ENCODE peak calls at places on chromosomes 13 and 19, in ten cellular contexts. D, S, N, A, M, U, R, V, B and C are unnamed samples.

GRCh38 chr13:28503182-28503980 is 8.5 kb upstream of the FLT1 start:
- DNase-seq in D (no peak), R (no peak), A (peak), U (no peak), B (no peak), M (no peak), V (no peak), N (no peak), S (no peak), C (no peak)

GRCh38 chr13:35763805-35764170 is 287.3 kb upstream of the MAB21L1 start:
- DNase-seq in V (no peak), U (no peak), S (no peak), D (no peak), B (no peak), M (no peak), N (no peak), R (no peak), A (no peak), C (no peak)

GRCh38 chr13:62910541-62910940 is 1494.9 kb upstream of the PCDH20 start:
- DNase-seq in A (no peak), R (no peak), U (no peak), M (no peak), S (no peak), D (no peak), N (no peak), B (no peak), V (no peak), C (no peak)

GRCh38 chr19:38915329-38916321 is 3.6 kb upstream of the CCER2 start:
- DNase-seq in N (no peak), V (no peak), U (no peak), B (no peak), R (no peak), S (no peak), D (no peak), M (no peak), A (no peak), C (no peak)

GRCh38 chr13:110797230-110797877 is 83.9 kb downstream of the ING1 start:
- DNase-seq in D (no peak), V (no peak), N (no peak), B (peak), A (no peak), U (no peak), S (no peak), R (no peak), M (peak), C (no peak)

GRCh38 chr19:47848871-47849473 is 10.1 kb upstream of the TPRX2 start:
- DNase-seq in M (peak), N (no peak), B (no peak), S (no peak), D (no peak), V (no peak), R (no peak), U (peak), A (no peak), C (no peak)

GRCh38 chr13:93721483-93721882 is 494.9 kb downstream of the GPC6 start:
- DNase-seq in A (no peak), R (no peak), B (no peak), N (no peak), M (no peak), V (no peak), U (no peak), D (no peak), S (no peak), C (no peak)

GRCh38 chr13:44686478-44687071 is 110.4 kb upstream of the TSC22D1 start:
- DNase-seq in N (no peak), V (no peak), A (no peak), D (no peak), B (no peak), M (no peak), S (no peak), R (no peak), U (no peak), C (no peak)

GRCh38 chr19:42207767-42208259 is 9.7 kb downstream of the DEDD2 start:
- DNase-seq in A (peak), M (peak), S (peak), U (no peak), V (no peak), B (peak), N (no peak), D (no peak), R (no peak), C (no peak)

GRCh38 chr19:38441660-38442348 is 8.3 kb downstream of the RYR1 start:
- DNase-seq in V (no peak), A (no peak), M (peak), D (peak), N (no peak), B (peak), S (no peak), R (no peak), U (no peak), C (no peak)

GRCh38 chr13:34019870-34020269 is 201.9 kb downstream of the RFC3 start:
- DNase-seq in R (peak), B (no peak), A (no peak), V (no peak), M (no peak), D (no peak), N (no peak), U (no peak), S (no peak), C (no peak)

GRCh38 chr13:30373727-30374126 is 48.6 kb upstream of the UBE2L5 start:
- DNase-seq in D (peak), R (no peak), M (no peak), U (no peak), B (no peak), V (no peak), S (no peak), A (no peak), N (no peak), C (no peak)

GRCh38 chr19:50796128-50796633 is 6.0 kb downstream of the ACP4 start:
- DNase-seq in V (no peak), B (no peak), M (no peak), N (no peak), D (peak), R (no peak), A (no peak), U (no peak), S (no peak), C (no peak)

GRCh38 chr19:41265376-41266153 is 1.4 kb downstream of the HNRNPUL1 start:
- DNase-seq in V (no peak), M (peak), U (peak), A (peak), N (no peak), B (peak), R (peak), D (peak), S (no peak), C (no peak)

GRCh38 chr13:104782741-104783140 is 1716.5 kb upstream of the SLC10A2 start:
- DNase-seq in A (no peak), V (no peak), R (no peak), M (no peak), U (no peak), B (no peak), D (no peak), S (no peak), N (no peak), C (no peak)

GRCh38 chr13:96552523-96552922 is 441.8 kb downstream of the OXGR1 start:
- DNase-seq in B (no peak), A (no peak), V (no peak), D (no peak), M (no peak), U (no peak), R (no peak), N (no peak), S (no peak), C (no peak)

GRCh38 chr13:106038752-106039151 is 496.7 kb downstream of the EFNB2 start:
- DNase-seq in U (no peak), V (no peak), D (no peak), M (peak), B (peak), N (no peak), S (peak), A (peak), R (no peak), C (no peak)

GRCh38 chr13:88704600-88705275 is 1033.6 kb downstream of the SLITRK5 start:
- DNase-seq in M (no peak), V (no peak), D (no peak), U (no peak), R (no peak), S (no peak), B (no peak), A (no peak), N (no peak), C (no peak)

GRCh38 chr13:44703371-44703770 is 127.2 kb upstream of the TSC22D1 start:
- DNase-seq in S (no peak), D (no peak), U (no peak), N (no peak), R (no peak), B (no peak), M (no peak), A (peak), V (no peak), C (no peak)

GRCh38 chr13:50220938-50221337 is 205.7 kb downstream of the KCNRG start:
- DNase-seq in B (no peak), S (no peak), A (no peak), U (no peak), D (no peak), V (no peak), M (no peak), R (no peak), N (no peak), C (no peak)

GRCh38 chr19:2474232-2475017 is 1.5 kb upstream of the GADD45B start:
- DNase-seq in U (peak), A (peak), R (peak), N (peak), M (peak), S (no peak), V (peak), B (peak), D (peak), C (peak)

GRCh38 chr19:55704494-55705245 is 29.6 kb downstream of the EPN1 start:
- DNase-seq in U (no peak), B (no peak), M (no peak), V (no peak), N (no peak), D (peak), S (no peak), R (no peak), A (no peak), C (no peak)

GRCh38 chr13:32537580-32538233 is 888 bp downstream of the N4BP2L2 start:
- DNase-seq in N (no peak), B (peak), R (peak), M (no peak), S (no peak), U (peak), A (no peak), V (peak), D (no peak), C (no peak)
- TF ChIP-seq CTCF in N (no peak), B (no peak), R (no peak), M (no peak), S (no peak), U (no peak), A (no peak), V (no peak), D (no peak), C (no peak)

DNA sequence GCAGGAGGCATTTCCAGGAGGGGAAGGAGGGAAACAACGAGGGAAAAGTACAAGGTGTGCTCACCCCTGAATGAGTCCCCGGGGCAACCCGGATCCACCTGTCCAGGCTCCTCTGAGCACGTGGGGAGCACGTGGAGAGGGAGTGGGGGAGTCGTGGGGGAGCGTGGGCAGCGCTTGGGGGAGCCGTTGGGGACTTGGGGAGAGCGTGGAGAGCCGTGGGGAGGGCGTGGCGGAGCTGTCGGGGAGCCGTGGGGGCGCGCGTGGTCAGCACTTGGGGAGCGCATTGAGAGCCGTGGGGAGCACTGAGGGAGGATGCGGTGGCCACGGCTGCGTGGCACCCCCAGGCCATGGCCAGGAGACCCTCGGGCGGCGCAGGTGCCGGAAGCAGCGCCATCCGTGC is 52.8 kb downstream of the IRS2 start:
- DNase-seq in V (no peak), R (no peak), B (no peak), D (no peak), A (no peak), U (no peak), N (no peak), S (no peak), M (no peak), C (no peak)
- TF ChIP-seq CTCF in V (no peak), R (no peak), B (no peak), D (no peak), A (no peak), U (no peak), N (no peak), S (no peak), M (no peak), C (no peak)

GRCh38 chr19:32138416-32138815 is 207.0 kb upstream of the ZNF507 start:
- DNase-seq in D (no peak), R (no peak), V (no peak), U (no peak), B (no peak), A (no peak), M (no peak), S (no peak), N (no peak), C (no peak)
- TF ChIP-seq CTCF in D (peak), R (no peak), V (no peak), U (no peak), B (no peak), A (no peak), M (no peak), S (no peak), N (no peak), C (no peak)

DNA sequence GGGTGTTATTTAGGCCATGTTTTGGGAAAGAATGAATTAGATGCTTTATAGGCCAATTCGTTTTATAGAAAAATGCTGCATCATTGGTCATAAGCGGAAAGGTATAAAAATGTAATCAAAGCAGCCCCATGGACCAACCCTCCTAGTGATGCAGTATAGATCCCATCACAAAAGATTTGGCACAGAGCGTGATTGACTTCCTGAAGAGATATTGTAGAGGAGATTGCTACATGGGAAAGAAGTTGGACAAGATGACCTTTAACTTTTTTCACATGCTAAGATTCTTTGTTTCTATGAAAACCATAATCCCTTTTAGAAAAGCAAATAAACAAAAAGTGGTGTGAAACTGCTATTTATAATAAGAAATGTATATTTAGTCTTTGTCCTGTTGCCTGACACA is 136.5 kb upstream of the FNDC3A start:
- DNase-seq in B (no peak), V (no peak), M (peak), N (no peak), A (no peak), R (no peak), U (no peak), S (no peak), D (no peak), C (no peak)
- TF ChIP-seq CTCF in B (no peak), V (no peak), M (no peak), N (no peak), A (no peak), R (no peak), U (no peak), S (no peak), D (no peak), C (no peak)

DNA sequence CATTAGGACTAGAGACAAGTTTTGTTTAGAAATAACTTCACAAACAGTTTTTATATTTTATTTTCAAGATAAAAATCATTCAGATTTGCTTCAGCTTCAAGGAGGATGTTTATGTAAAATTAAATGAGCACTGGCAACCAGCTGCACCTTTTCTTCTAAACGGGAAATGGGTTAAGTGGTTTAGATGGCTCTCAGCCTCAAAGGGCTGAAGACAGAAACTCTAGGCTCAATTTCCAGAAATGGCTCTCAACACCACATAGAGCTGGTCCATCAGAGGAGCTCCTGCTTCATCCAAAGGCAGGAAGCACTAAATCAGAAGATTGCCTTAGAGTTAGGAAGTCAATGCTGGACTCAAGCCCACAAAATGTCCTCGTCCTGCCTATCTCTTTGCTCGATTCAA is 74.7 kb downstream of the ZNF429 start:
- DNase-seq in U (no peak), D (no peak), N (no peak), B (no peak), A (no peak), M (no peak), V (no peak), R (no peak), S (no peak), C (no peak)
- TF ChIP-seq CTCF in U (no peak), D (no peak), N (no peak), B (no peak), A (no peak), M (no peak), V (no peak), R (no peak), S (no peak), C (no peak)

GRCh38 chr13:100428966-100429365 is 159.6 kb downstream of the GGACT start:
- DNase-seq in U (no peak), S (no peak), N (no peak), R (no peak), D (no peak), A (peak), V (no peak), B (no peak), M (peak), C (no peak)

GRCh38 chr13:100436099-100436498 is 152.5 kb downstream of the GGACT start:
- DNase-seq in B (no peak), U (peak), V (no peak), D (no peak), M (no peak), A (no peak), S (no peak), N (no peak), R (no peak), C (no peak)

GRCh38 chr13:100434010-100434763 is 154.4 kb downstream of the GGACT start:
- DNase-seq in N (no peak), U (no peak), M (peak), V (no peak), D (no peak), R (no peak), B (peak), A (peak), S (no peak), C (no peak)

GRCh38 chr13:100433475-100433874 is 155.1 kb downstream of the GGACT start:
- DNase-seq in M (no peak), B (no peak), N (no peak), D (no peak), R (no peak), V (no peak), A (no peak), U (no peak), S (no peak), C (no peak)

GRCh38 chr13:100432611-100433010 is 156.0 kb downstream of the GGACT start:
- DNase-seq in A (no peak), D (no peak), B (no peak), S (no peak), N (no peak), M (no peak), R (no peak), U (no peak), V (no peak), C (no peak)
- TF ChIP-seq CTCF in A (no peak), D (no peak), B (no peak), S (no peak), N (no peak), M (no peak), R (no peak), U (no peak), V (no peak), C (no peak)

GRCh38 chr13:24910502-24911134 is 146.6 kb downstream of the RNF17 start:
- DNase-seq in U (no peak), S (no peak), V (no peak), R (no peak), B (peak), A (peak), N (no peak), M (no peak), D (no peak), C (no peak)

GRCh38 chr13:24906268-24906667 is 142.3 kb downstream of the RNF17 start:
- DNase-seq in R (no peak), A (no peak), S (no peak), B (no peak), U (no peak), M (no peak), D (no peak), V (no peak), N (no peak), C (no peak)

GRCh38 chr13:24899601-24900000 is 135.6 kb downstream of the RNF17 start:
- DNase-seq in S (no peak), M (no peak), R (no peak), N (no peak), A (peak), U (no peak), V (no peak), D (no peak), B (no peak), C (no peak)

GRCh38 chr13:24900507-24900906 is 136.5 kb downstream of the RNF17 start:
- DNase-seq in M (no peak), S (no peak), A (no peak), U (no peak), V (no peak), B (no peak), N (no peak), R (no peak), D (peak), C (no peak)

GRCh38 chr13:24905242-24905641 is 141.3 kb downstream of the RNF17 start:
- DNase-seq in D (no peak), B (peak), S (no peak), A (peak), M (peak), V (no peak), N (no peak), U (no peak), R (no peak), C (no peak)
- TF ChIP-seq CTCF in D (no peak), B (no peak), S (no peak), A (no peak), M (no peak), V (no peak), N (no peak), U (no peak), R (no peak), C (no peak)

DNA sequence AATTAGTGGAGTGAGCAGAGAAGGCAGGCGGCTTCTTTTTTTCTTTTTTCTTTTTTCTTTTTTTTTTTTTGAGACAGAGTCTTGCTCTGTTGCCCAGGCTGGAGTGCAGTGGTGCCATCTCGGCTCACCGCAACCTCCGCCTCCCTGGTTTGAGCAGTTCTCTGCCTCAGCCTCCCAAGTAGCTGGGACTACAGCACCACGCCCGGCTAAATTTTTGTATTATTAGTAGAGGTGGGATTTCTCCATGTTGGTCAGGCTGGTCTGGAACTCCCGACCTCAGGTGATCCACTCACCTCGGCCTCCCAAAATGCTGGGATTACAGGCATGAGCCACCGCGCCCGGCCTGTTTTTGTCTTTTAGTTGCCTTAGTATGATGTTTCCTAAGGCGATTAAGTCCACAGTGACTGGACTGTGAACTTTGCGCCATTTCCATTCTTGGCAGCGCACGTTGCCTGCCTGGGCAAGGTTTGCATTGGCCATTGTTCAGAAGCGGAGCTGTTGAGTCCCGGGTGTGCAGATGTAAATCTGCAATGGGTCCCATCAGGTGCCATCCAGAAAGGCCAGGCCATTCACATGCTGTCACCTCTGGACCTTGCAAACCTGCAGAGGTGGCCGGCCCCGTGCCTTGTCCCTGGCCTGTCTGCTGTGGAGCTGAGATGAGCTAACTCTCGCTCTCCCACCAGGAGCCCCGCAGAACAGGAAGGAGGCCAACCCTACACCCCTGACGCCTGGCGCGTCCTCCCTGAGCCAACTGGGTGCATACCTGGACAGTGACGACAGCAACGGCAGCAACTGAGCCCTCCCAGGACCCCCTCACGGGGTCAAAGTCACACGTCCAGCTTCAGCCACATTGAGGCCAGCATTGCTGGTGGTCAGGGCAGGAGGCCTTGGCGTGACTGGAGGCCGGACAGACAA is 10.9 kb upstream of the SHD start:
- DNase-seq in M (no peak), S (no peak), B (no peak), A (no peak), V (no peak), R (no peak), U (no peak), N (no peak), D (no peak), C (no peak)
- TF ChIP-seq CTCF in M (no peak), S (no peak), B (no peak), A (no peak), V (no peak), R (no peak), U (no peak), N (no peak), D (peak), C (no peak)